ENCODE peak calls at places on chromosomes 2 and 18, in nine cellular contexts. S is HCT116, E is prostate gland, O is stomach, A is vagina, I is body of pancreas, P is HepG2, N is A549, X is sigmoid colon. R is an unnamed sample. For H3K4me1, the result is how much of the 10 kb centered on the place peaks cover.

GRCh38 chr18:55534547-55534946 is 53.4 kb downstream of the TCF4 start:
- DNase-seq in P (no peak), N (no peak), S (no peak), E (no peak), I (no peak), X (no peak), A (no peak), O (no peak), R (no peak)

GRCh38 chr2:163736433-163737168 is 793 bp upstream of the FIGN start:
- DNase-seq in X (peak), I (peak), P (peak), N (peak), E (no peak), O (no peak), S (no peak), A (no peak), R (no peak)

GRCh38 chr2:226622484-226622883 is 177.1 kb downstream of the IRS1 start:
- DNase-seq in E (no peak), X (no peak), S (no peak), P (peak), I (no peak), N (peak), O (no peak), A (no peak), R (no peak)

GRCh38 chr2:203040966-203041521 is 26.4 kb downstream of the NBEAL1 start:
- DNase-seq in A (no peak), P (peak), I (no peak), O (no peak), N (no peak), S (no peak), E (no peak), X (no peak), R (no peak)

GRCh38 chr2:25032094-25032493 is 9.8 kb upstream of the EFR3B start:
- DNase-seq in P (no peak), A (no peak), E (no peak), O (no peak), S (no peak), I (no peak), X (no peak), N (no peak), R (no peak)

GRCh38 chr2:108084311-108084710 is 98.0 kb downstream of the SLC5A7 start:
- DNase-seq in N (no peak), X (no peak), A (no peak), P (no peak), S (no peak), E (no peak), I (no peak), O (no peak), R (no peak)

GRCh38 chr2:69915050-69915945 is at the start of gene MXD1:
- DNase-seq in E (peak), P (no peak), O (peak), N (no peak), I (peak), X (no peak), A (no peak), S (no peak), R (no peak)

GRCh38 chr2:143581989-143582719 is 452.9 kb downstream of the ARHGAP15 start:
- DNase-seq in A (no peak), P (no peak), O (no peak), I (no peak), N (no peak), S (no peak), E (no peak), X (no peak), R (no peak)

GRCh38 chr2:168849610-168850009 is 40.6 kb downstream of the SPC25 start:
- DNase-seq in P (peak), S (no peak), N (peak), A (no peak), E (no peak), X (no peak), I (peak), O (peak), R (no peak)

GRCh38 chr2:119864318-119864717 is 104.6 kb downstream of the PTPN4 start:
- DNase-seq in S (no peak), O (no peak), N (no peak), E (no peak), X (no peak), A (no peak), I (no peak), P (no peak), R (no peak)

GRCh38 chr2:206915136-206915535 is 24.2 kb upstream of the CPO start:
- DNase-seq in S (peak), X (no peak), N (peak), O (no peak), I (no peak), E (no peak), P (peak), A (no peak), R (no peak)

GRCh38 chr2:150182564-150183249 is 304.8 kb downstream of the RND3 start:
- DNase-seq in O (no peak), A (no peak), I (no peak), X (no peak), N (no peak), E (no peak), P (no peak), S (no peak), R (no peak)

GRCh38 chr2:177363332-177363731 is 29.2 kb upstream of the AGPS start:
- DNase-seq in X (no peak), N (no peak), A (no peak), P (no peak), I (no peak), E (no peak), O (no peak), S (no peak), R (no peak)

GRCh38 chr18:24949908-24950307 is 402.1 kb downstream of the ZNF521 start:
- DNase-seq in S (no peak), P (no peak), I (no peak), X (no peak), N (no peak), A (no peak), E (no peak), O (no peak), R (no peak)

GRCh38 chr2:95294579-95295250 is 2.4 kb upstream of the KCNIP3 start:
- DNase-seq in P (no peak), A (no peak), O (no peak), I (peak), E (no peak), S (no peak), N (no peak), X (no peak), R (no peak)

GRCh38 chr2:191866675-191867506 is 20.0 kb upstream of the CAVIN2 start:
- DNase-seq in O (no peak), P (peak), X (peak), E (peak), N (peak), I (no peak), A (no peak), S (peak), R (no peak)

GRCh38 chr2:240705204-240705781 is 13.6 kb downstream of the AQP12A start:
- DNase-seq in X (no peak), S (no peak), A (no peak), I (no peak), N (no peak), O (no peak), P (no peak), E (no peak), R (no peak)

GRCh38 chr2:42244520-42244919 is 75.4 kb downstream of the EML4 start:
- DNase-seq in P (no peak), X (no peak), I (no peak), O (no peak), S (no peak), A (no peak), N (no peak), E (no peak), R (no peak)

GRCh38 chr2:236166781-236167296 is 1.3 kb downstream of the GBX2 start:
- DNase-seq in E (no peak), A (no peak), S (no peak), P (no peak), I (no peak), N (no peak), X (no peak), O (no peak), R (no peak)

GRCh38 chr2:168317282-168317681 is 69.9 kb upstream of the STK39 start:
- DNase-seq in I (no peak), X (no peak), A (no peak), E (no peak), P (no peak), N (no peak), O (no peak), S (no peak), R (no peak)

GRCh38 chr2:221649045-221649444 is 76.9 kb upstream of the EPHA4 start:
- DNase-seq in P (no peak), I (peak), X (no peak), N (no peak), S (no peak), O (no peak), E (no peak), A (no peak), R (peak)

GRCh38 chr2:127086800-127087737 is 19.9 kb downstream of the BIN1 start:
- DNase-seq in A (peak), N (no peak), I (no peak), P (no peak), E (no peak), X (peak), S (no peak), O (peak), R (peak)

GRCh38 chr18:2570772-2571199 is 519 bp downstream of the METTL4 start:
- DNase-seq in X (peak), A (peak), O (peak), N (peak), P (peak), I (peak), E (peak), S (peak), R (peak)

GRCh38 chr2:134774074-134774742 is 55.4 kb upstream of the TMEM163 start:
- DNase-seq in X (no peak), S (no peak), I (peak), O (peak), E (no peak), N (no peak), P (no peak), A (no peak), R (no peak)

GRCh38 chr2:170091461-170091860 is 86.5 kb upstream of the MYO3B start:
- DNase-seq in A (no peak), P (no peak), S (no peak), N (no peak), X (no peak), E (no peak), O (no peak), I (no peak), R (no peak)

GRCh38 chr2:106011380-106011779 is 182.7 kb downstream of the UXS1 start:
- DNase-seq in X (no peak), P (no peak), A (no peak), O (no peak), E (no peak), N (no peak), I (no peak), S (no peak), R (no peak)

GRCh38 chr2:73307720-73308119 is 14.4 kb upstream of the EGR4 start:
- DNase-seq in P (no peak), N (no peak), E (no peak), O (no peak), A (no peak), I (peak), S (no peak), X (no peak), R (no peak)

GRCh38 chr18:6752200-6752873 is 22.8 kb downstream of the ARHGAP28 start:
- DNase-seq in N (no peak), P (no peak), X (no peak), O (no peak), A (no peak), S (no peak), I (no peak), E (no peak), R (no peak)

DNA sequence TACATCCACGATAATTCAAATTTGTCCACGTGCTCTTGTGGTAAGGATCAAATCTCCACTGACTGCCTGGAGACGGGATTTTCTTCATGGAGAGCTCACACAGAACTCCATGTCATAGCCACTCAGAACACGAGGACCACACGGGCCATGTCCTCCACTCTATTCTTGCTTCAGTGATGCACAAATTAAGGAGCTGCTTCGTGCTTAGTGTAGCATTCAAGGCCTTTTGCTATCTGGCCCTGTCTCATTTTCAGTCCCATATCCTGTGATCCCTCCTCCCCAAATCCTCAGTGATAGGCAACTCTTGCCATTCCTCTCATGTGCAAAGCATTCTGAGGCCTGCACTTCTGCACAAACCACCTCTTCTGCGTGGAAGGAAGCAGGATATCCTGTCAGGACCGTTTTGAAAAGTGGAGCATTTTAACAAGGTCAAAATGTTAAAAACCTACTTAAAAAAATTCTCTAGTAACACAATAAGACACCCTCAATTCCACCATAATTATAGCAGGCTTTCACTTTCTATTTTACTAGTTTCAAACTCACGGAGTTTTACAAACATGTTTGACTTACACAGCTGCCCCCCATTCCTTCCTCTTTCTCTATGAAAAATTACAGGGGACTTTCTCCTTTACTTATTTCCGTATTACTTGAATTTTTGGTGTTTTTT is 35.2 kb downstream of the ST3GAL5 start:
- DNase-seq in E (no peak), P (no peak), I (no peak), A (no peak), X (no peak), N (no peak), O (no peak), S (no peak), R (no peak)
- TF ChIP-seq POLR2A in E (no peak), P (no peak), I (no peak), A (no peak), X (no peak), N (no peak), O (no peak), S (no peak), R (no peak)

DNA sequence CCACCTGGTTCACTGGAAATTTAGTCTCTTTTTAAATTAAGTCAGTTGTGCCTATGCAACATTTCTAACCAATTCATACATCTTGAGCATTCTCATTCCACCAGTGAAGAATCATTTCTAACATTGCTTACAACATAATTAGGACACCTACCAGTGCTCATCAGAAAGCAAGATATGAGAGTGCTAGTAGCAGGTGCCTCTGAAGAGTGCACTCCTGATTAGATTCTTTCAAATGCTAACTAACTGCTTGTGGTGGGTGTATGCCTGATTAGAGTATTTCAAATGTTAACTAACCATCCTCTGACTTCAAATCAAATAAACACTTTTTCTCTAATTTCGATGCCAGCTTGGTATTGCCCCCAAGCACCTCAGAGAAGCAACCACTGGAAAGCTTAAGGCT is 124.3 kb upstream of the DNAJC10 start:
- DNase-seq in P (no peak), E (no peak), X (no peak), S (no peak), N (no peak), O (no peak), I (no peak), A (no peak), R (no peak)
- H3K4me1 ChIP-seq in P (under half), E (under half), X (under half), S (under half), N (under half), O (under half), I (under half), A (under half), R (under half)

GRCh38 chr2:32009479-32010256 is 1.1 kb downstream of the MEMO1 start:
- DNase-seq in I (peak), A (no peak), O (peak), X (peak), E (peak), S (no peak), N (peak), P (no peak), R (peak)
- TF ChIP-seq POLR2A in I (peak), A (no peak), O (no peak), X (no peak), E (peak), S (no peak), N (no peak), P (no peak), R (no peak)

DNA sequence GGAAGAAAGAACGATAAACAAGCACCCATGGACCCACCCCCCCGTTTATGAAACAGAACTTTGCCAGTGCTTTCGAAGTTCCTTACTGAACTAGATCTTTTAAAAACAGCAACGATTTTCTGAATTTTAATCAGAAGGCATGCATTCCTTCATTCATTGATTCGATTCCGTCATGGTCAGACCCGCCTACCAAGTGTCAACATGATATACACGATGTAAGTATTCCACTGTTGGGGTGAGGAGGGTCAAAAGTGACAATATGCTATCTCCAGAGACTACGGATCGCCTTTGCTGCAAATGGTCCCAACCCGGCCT is 316 bp upstream of the FMNL2 start:
- DNase-seq in A (no peak), P (no peak), X (no peak), E (no peak), I (no peak), S (no peak), O (no peak), N (no peak), R (no peak)
- H3K4me1 ChIP-seq in A (under half), P (under half), X (under half), E (under half), I (under half), S (under half), O (under half), N (under half), R (under half)

DNA sequence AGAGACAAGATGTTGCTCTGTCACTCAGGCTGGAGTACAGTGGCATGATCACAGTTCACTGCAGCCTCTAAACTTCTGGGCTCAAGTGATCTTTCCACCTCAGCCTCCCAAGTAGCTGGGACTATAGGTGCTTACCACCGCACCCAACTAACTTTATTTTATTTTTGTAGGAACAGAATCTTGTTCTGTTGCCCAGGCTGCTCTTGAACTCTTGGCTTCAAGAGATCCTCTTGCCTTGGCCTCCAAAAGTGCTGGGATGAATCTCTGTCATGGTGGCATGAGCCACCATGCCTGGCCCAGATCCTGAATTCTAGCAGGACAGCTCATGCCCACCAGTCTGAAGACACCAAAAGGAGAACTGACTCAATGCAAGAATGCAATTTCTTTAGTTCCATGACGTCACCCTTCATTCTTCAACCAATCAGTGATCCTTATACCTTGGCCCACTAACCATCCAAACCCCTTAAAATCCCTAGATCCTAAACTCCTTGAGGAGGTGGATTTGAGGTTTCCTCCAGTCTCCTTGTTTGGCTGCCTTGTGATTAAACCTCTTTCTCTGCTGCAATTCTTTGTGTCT is 25.6 kb upstream of the CXXC1 start:
- DNase-seq in O (no peak), S (no peak), P (no peak), N (no peak), E (no peak), X (no peak), I (no peak), A (no peak), R (no peak)
- TF ChIP-seq POLR2A in O (no peak), S (no peak), P (no peak), N (no peak), E (no peak), X (no peak), I (no peak), A (no peak), R (no peak)

GRCh38 chr2:96754317-96754716 is 6.4 kb upstream of the CNNM4 start:
- DNase-seq in O (no peak), I (no peak), E (no peak), A (no peak), N (no peak), S (no peak), P (no peak), X (no peak), R (no peak)

GRCh38 chr2:96757477-96757860 is 3.2 kb upstream of the CNNM4 start:
- DNase-seq in P (no peak), X (no peak), A (no peak), N (no peak), I (no peak), E (no peak), O (no peak), S (no peak), R (no peak)

GRCh38 chr2:96756788-96757476 is 3.8 kb upstream of the CNNM4 start:
- DNase-seq in I (no peak), X (no peak), A (no peak), P (no peak), E (no peak), O (no peak), S (no peak), N (peak), R (no peak)

GRCh38 chr2:96751800-96752199 is 8.9 kb upstream of the CNNM4 start:
- DNase-seq in O (no peak), X (no peak), N (peak), A (no peak), I (no peak), S (no peak), P (no peak), E (no peak), R (no peak)

DNA sequence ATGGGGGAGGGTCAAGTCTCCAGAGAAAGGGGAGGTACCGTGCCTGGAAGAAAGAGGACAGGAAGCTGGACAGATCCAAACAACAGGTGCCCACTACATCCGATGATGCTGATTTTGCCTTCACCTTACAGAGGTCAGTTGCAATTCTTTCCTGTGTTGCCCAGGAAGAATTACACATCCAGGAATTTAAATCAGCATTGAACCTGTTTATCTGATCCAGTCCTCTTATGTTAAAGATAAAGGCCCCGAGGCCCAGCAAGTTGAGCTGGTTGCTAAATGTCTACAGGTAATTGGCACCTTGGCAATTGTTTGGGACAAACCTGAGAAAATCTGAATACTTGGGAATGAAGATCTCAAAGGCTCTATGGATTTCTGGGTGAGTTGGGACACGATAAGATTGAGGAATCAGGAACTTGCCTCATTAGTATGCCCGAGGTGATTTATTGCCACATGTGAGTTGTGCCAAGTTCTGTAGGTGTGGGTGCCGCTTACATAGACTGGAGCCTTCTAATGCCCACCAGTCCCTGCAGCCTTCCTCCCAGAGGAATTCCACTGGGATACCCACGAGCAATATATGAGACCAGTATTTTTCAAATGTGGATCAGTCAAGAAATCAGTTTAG is 6.9 kb upstream of the CNNM4 start:
- DNase-seq in N (no peak), S (no peak), X (no peak), P (no peak), A (no peak), I (no peak), O (no peak), E (no peak), R (no peak)
- H3K4me1 ChIP-seq in N (under half), S (under half), X (under half), P (under half), A (under half), I (under half), O (under half), E (under half), R (under half)